ENCODE peak calls at places on chromosomes 16 and 17, in eight cellular contexts. D is A673, Y is AG04450, F is keratinocyte, P is GM10248, O is fibroblast of mammary gland, A is progenitor cell of endocrine pancreas, R is HFF-Myc. K is an unnamed sample.

GRCh38 chr17:74371653-74372147 is 4.4 kb downstream of the GPR142 start:
- DNase-seq in D (no peak), Y (no peak), F (no peak), P (no peak), O (no peak), A (no peak), R (no peak), K (no peak)

GRCh38 chr16:58494981-58495860 is 4.7 kb upstream of the NDRG4 start:
- DNase-seq in D (peak), Y (peak), F (no peak), P (peak), O (peak), A (no peak), R (peak), K (peak)

GRCh38 chr17:80599546-80600305 is 55.1 kb downstream of the RPTOR start:
- DNase-seq in D (no peak), Y (no peak), F (no peak), P (no peak), O (peak), A (no peak), R (no peak), K (peak)

GRCh38 chr17:17853811-17854527 is 17.2 kb upstream of the SREBF1 start:
- DNase-seq in D (no peak), Y (no peak), F (no peak), P (no peak), O (no peak), A (no peak), R (no peak), K (no peak)

GRCh38 chr16:22278841-22279240 is 18.4 kb upstream of the POLR3E start:
- DNase-seq in D (no peak), Y (no peak), F (no peak), P (no peak), O (no peak), A (no peak), R (no peak), K (no peak)

GRCh38 chr17:7803981-7804380 is 30.0 kb upstream of the KDM6B start:
- DNase-seq in D (no peak), Y (no peak), F (no peak), P (no peak), O (peak), A (no peak), R (no peak), K (peak)

GRCh38 chr17:19729900-19730299 is 13.5 kb upstream of the SLC47A2 start:
- DNase-seq in D (no peak), Y (no peak), F (no peak), P (no peak), O (no peak), A (no peak), R (no peak), K (no peak)

GRCh38 chr17:58337600-58338453 is 9.2 kb upstream of the TSPOAP1 start:
- DNase-seq in D (no peak), Y (peak), F (no peak), P (peak), O (peak), A (no peak), R (peak), K (no peak)

GRCh38 chr16:9836118-9836736 is 346.0 kb downstream of the GRIN2A start:
- DNase-seq in D (peak), Y (no peak), F (no peak), P (no peak), O (peak), A (peak), R (no peak), K (peak)

GRCh38 chr17:3960764-3961163 is 3.5 kb downstream of the ATP2A3 start:
- DNase-seq in D (no peak), Y (no peak), F (no peak), P (no peak), O (peak), A (no peak), R (no peak), K (no peak)

GRCh38 chr17:73396429-73397277 is 84.9 kb upstream of the CDC42EP4 start:
- DNase-seq in D (no peak), Y (no peak), F (no peak), P (no peak), O (no peak), A (no peak), R (no peak), K (no peak)

GRCh38 chr16:20763461-20764232 is at the start of gene ACSM3:
- DNase-seq in D (peak), Y (peak), F (no peak), P (peak), O (peak), A (peak), R (peak), K (peak)

GRCh38 chr17:9905902-9906301 is 831 bp upstream of the RCVRN start:
- DNase-seq in D (peak), Y (no peak), F (no peak), P (peak), O (peak), A (peak), R (no peak), K (peak)

GRCh38 chr16:61946019-61946418 is 90.2 kb downstream of the CDH8 start:
- DNase-seq in D (peak), Y (no peak), F (no peak), P (no peak), O (no peak), A (no peak), R (no peak), K (no peak)
- TF ChIP-seq CTCF in D (peak), Y (no peak), F (no peak), P (no peak), O (no peak), A (peak), R (no peak), K (no peak)

DNA sequence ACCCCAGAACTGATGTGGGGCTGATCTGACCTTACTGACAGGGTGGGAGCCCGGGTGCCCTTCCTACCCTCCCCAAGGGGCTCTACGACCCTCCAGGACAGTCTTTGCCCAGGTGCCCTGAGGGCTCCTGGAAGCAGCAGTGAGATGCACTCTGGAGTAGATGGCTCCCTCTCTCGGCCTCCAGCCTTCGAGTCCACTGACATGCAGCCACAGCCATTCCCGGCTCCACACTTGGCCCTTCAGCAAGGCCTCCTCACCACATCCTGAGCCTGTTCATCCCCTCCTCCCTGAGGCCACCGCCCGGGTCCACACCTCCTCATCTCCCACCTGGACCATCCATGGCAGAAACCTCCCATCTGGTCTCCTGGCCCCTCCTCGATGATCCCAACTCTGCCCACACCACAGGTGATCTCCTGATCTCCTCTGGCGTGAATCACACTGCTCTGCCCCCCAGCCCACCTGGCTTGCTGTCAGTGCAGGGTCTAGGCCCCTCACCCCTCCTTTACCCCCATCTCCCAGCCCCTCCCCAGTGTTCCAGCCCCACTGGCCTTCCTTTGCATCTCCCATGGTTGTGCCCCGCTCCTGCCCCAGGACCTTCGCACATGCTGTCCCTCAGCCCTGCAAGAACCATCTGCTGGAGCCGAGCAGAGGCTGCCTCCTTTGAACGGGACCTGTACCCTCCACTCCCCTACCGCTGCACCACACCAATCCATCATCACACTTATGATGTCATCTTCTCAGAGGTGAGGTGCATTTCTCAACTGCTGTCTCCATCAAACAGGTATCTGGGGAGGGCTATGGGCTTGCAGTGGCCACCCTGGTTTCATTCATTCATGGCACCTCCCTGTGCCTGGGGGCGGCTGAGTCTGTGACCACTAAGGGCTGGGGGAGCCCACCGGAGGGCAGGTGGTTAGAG is 44.7 kb downstream of the SOCS1 start:
- DNase-seq in D (no peak), Y (no peak), F (no peak), P (no peak), O (no peak), A (no peak), R (no peak), K (no peak)
- TF ChIP-seq CTCF in D (no peak), Y (no peak), F (no peak), P (no peak), O (no peak), A (no peak), R (no peak), K (no peak)

GRCh38 chr17:37240381-37240780 is 135.4 kb upstream of the C17orf78 start:
- DNase-seq in D (no peak), Y (no peak), F (no peak), P (no peak), O (no peak), A (no peak), R (no peak), K (no peak)
- TF ChIP-seq CTCF in D (no peak), Y (no peak), F (no peak), P (no peak), O (no peak), A (no peak), R (no peak), K (no peak)

DNA sequence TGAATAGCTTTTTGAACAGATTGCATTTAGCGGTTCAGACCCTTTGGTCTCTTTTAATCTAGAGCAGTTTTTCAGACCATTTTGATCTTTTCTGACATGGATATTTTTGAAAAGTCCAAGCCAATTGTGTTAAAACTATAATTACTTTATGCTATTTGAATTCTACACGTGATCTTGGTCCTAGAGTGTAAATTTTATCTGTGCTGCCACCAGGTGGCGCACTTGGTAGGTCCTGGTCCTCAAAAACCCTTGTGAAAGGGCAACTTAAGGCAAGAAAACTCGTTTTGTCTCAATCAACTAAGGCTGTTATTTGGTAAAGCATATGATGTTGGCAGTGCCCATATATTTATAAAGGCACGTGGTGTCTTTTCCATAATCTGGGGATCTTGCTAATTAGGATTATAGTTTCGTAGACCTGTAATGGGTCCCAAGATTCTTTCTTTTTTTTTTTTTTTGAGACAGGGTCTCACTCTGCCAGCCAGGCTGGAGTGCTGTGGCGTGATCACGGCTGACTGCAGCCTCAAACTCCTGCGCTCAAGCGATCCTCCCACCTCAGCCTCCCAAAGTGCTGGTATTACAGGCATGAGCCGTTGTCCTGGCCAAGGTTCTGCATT is 43.9 kb upstream of the TEX2 start:
- DNase-seq in D (peak), Y (peak), F (no peak), P (peak), O (peak), A (peak), R (no peak), K (peak)
- TF ChIP-seq CTCF in D (peak), Y (peak), F (peak), P (peak), O (peak), A (peak), R (peak), K (peak)

K was measured in Calu3.